ENCODE peak calls at places on chromosomes 7 and 10, in nine cellular contexts. J, B, G, P, R, S, D, F and Z are unnamed samples.

GRCh38 chr10:31853629-31854028 is 75.0 kb downstream of the ARHGAP12 start:
- DNase-seq in J (no peak), B (no peak), G (no peak), P (no peak), R (no peak), S (no peak), D (no peak), F (no peak), Z (no peak)

GRCh38 chr10:130477360-130477759 is 341.2 kb downstream of the GLRX3 start:
- DNase-seq in J (no peak), B (no peak), G (peak; percentile 11), P (no peak), R (no peak), S (no peak), D (no peak), F (no peak), Z (no peak)

GRCh38 chr7:132641238-132641637 is 65.0 kb upstream of the PLXNA4 start:
- DNase-seq in J (no peak), B (no peak), G (no peak), P (no peak), R (no peak), S (no peak), D (no peak), F (no peak), Z (no peak)

GRCh38 chr7:100490483-100491191 is 6.9 kb downstream of the NYAP1 start:
- DNase-seq in J (no peak), B (no peak), G (no peak), P (no peak), R (no peak), S (no peak), D (peak; percentile 91), F (no peak), Z (no peak)

GRCh38 chr10:3668961-3669330 is 116.1 kb downstream of the KLF6 start:
- DNase-seq in J (no peak), B (no peak), G (no peak), P (no peak), R (no peak), S (no peak), D (no peak), F (no peak), Z (no peak)

GRCh38 chr10:31756131-31757119 is 172.2 kb downstream of the ARHGAP12 start:
- DNase-seq in J (no peak), B (no peak), G (no peak), P (no peak), R (no peak), S (no peak), D (no peak), F (no peak), Z (no peak)

GRCh38 chr10:100837300-100837699 is 75.5 kb upstream of the SLF2 start:
- DNase-seq in J (no peak), B (no peak), G (no peak), P (no peak), R (no peak), S (no peak), D (no peak), F (no peak), Z (no peak)

GRCh38 chr7:130884437-130885417 is 150.7 kb upstream of the KLF14 start:
- DNase-seq in J (no peak), B (peak; percentile 66), G (no peak), P (no peak), R (peak; percentile 67), S (peak; percentile 47), D (peak; percentile 52), F (peak; percentile 67), Z (no peak)

GRCh38 chr7:45685619-45686240 is 111.6 kb downstream of the ADCY1 start:
- DNase-seq in J (no peak), B (no peak), G (no peak), P (no peak), R (no peak), S (no peak), D (no peak), F (no peak), Z (no peak)

GRCh38 chr7:2629740-2630681 is 1.8 kb upstream of the TTYH3 start:
- DNase-seq in J (no peak), B (no peak), G (no peak), P (no peak), R (no peak), S (no peak), D (peak; percentile 25), F (no peak), Z (no peak)

GRCh38 chr7:151015967-151016366 is 8.3 kb downstream of the ATG9B start:
- DNase-seq in J (no peak), B (no peak), G (no peak), P (no peak), R (no peak), S (no peak), D (no peak), F (no peak), Z (no peak)

GRCh38 chr10:130191380-130191779 is 55.2 kb downstream of the GLRX3 start:
- DNase-seq in J (no peak), B (no peak), G (no peak), P (no peak), R (no peak), S (no peak), D (no peak), F (no peak), Z (no peak)

GRCh38 chr7:134514106-134514505 is 13.3 kb upstream of the AKR1B10 start:
- DNase-seq in J (no peak), B (no peak), G (no peak), P (no peak), R (no peak), S (peak; percentile 15), D (no peak), F (no peak), Z (no peak)

GRCh38 chr10:101464082-101464481 is 110.1 kb downstream of the BTRC start:
- DNase-seq in J (no peak), B (no peak), G (no peak), P (no peak), R (no peak), S (no peak), D (no peak), F (no peak), Z (no peak)